ENCODE peak calls at places on chromosomes 5 and 9, in five cellular contexts. One of them, this sample, is unnamed.

GRCh38 chr5:147734839-147735238 is 47.7 kb downstream of the JAKMIP2 start:
- DNase-seq in IMR-90: no peak
- DNase-seq in H9: no peak
- DNase-seq in GM12865: no peak
- DNase-seq in AG10803: no peak
- DNase-seq in this sample: no peak

GRCh38 chr9:69344459-69344858 is 19.4 kb downstream of the ENTREP1 start:
- DNase-seq in AG10803: no peak
- DNase-seq in H9: no peak
- DNase-seq in GM12865: no peak
- DNase-seq in IMR-90: no peak
- DNase-seq in this sample: no peak

GRCh38 chr5:82351754-82352145 is 73.6 kb upstream of the RPS23 start:
- DNase-seq in GM12865: peak
- DNase-seq in H9: no peak
- DNase-seq in AG10803: peak
- DNase-seq in IMR-90: peak
- DNase-seq in this sample: no peak

GRCh38 chr9:13033959-13034695 is 245.4 kb downstream of the MPDZ start:
- DNase-seq in IMR-90: peak
- DNase-seq in GM12865: peak
- DNase-seq in AG10803: peak
- DNase-seq in H9: peak
- DNase-seq in this sample: no peak

GRCh38 chr9:81183763-81184162 is 505.6 kb downstream of the TLE1 start:
- DNase-seq in AG10803: no peak
- DNase-seq in GM12865: no peak
- DNase-seq in IMR-90: peak
- DNase-seq in H9: no peak
- DNase-seq in this sample: peak

GRCh38 chr9:110036286-110036685 is 171.7 kb downstream of the C9orf152 start:
- DNase-seq in GM12865: no peak
- DNase-seq in IMR-90: no peak
- DNase-seq in AG10803: no peak
- DNase-seq in H9: no peak
- DNase-seq in this sample: no peak

GRCh38 chr5:133744909-133745308 is 132.6 kb upstream of the FSTL4 start:
- DNase-seq in IMR-90: no peak
- DNase-seq in GM12865: no peak
- DNase-seq in AG10803: no peak
- DNase-seq in H9: no peak
- DNase-seq in this sample: no peak

GRCh38 chr5:157388148-157388547 is 71.9 kb upstream of the NIPAL4 start:
- DNase-seq in GM12865: no peak
- DNase-seq in IMR-90: peak
- DNase-seq in H9: no peak
- DNase-seq in AG10803: no peak
- DNase-seq in this sample: no peak

GRCh38 chr5:16152601-16153568 is 26.7 kb downstream of the MARCHF11 start:
- DNase-seq in GM12865: no peak
- DNase-seq in H9: no peak
- DNase-seq in AG10803: no peak
- DNase-seq in IMR-90: no peak
- DNase-seq in this sample: no peak

GRCh38 chr9:14281136-14281795 is 32.7 kb downstream of the NFIB start:
- DNase-seq in AG10803: no peak
- DNase-seq in IMR-90: no peak
- DNase-seq in H9: no peak
- DNase-seq in GM12865: no peak
- DNase-seq in this sample: no peak

GRCh38 chr9:89078860-89079259 is 87.6 kb downstream of the S1PR3 start:
- DNase-seq in AG10803: peak
- DNase-seq in GM12865: no peak
- DNase-seq in H9: no peak
- DNase-seq in IMR-90: peak
- DNase-seq in this sample: peak

GRCh38 chr9:138009456-138010273 is 132.1 kb downstream of the CACNA1B start:
- DNase-seq in GM12865: no peak
- DNase-seq in AG10803: no peak
- DNase-seq in H9: no peak
- DNase-seq in IMR-90: no peak
- DNase-seq in this sample: no peak

GRCh38 chr5:59874675-59875074 is 18.9 kb downstream of the PDE4D start:
- DNase-seq in GM12865: no peak
- DNase-seq in H9: no peak
- DNase-seq in AG10803: no peak
- DNase-seq in IMR-90: peak
- DNase-seq in this sample: no peak

GRCh38 chr9:24832307-24832706 is 286.6 kb upstream of the IZUMO3 start:
- DNase-seq in H9: no peak
- DNase-seq in AG10803: no peak
- DNase-seq in IMR-90: no peak
- DNase-seq in GM12865: no peak
- DNase-seq in this sample: no peak

GRCh38 chr9:132150256-132150655 is 11.6 kb upstream of the NTNG2 start:
- DNase-seq in GM12865: no peak
- DNase-seq in H9: no peak
- DNase-seq in IMR-90: no peak
- DNase-seq in AG10803: no peak
- DNase-seq in this sample: no peak

GRCh38 chr9:91771027-91771426 is 179.0 kb downstream of the ROR2 start:
- DNase-seq in AG10803: peak
- DNase-seq in H9: peak
- DNase-seq in GM12865: no peak
- DNase-seq in IMR-90: peak
- DNase-seq in this sample: peak

GRCh38 chr9:21778300-21778699 is 24.1 kb upstream of the MTAP start:
- DNase-seq in IMR-90: peak
- DNase-seq in H9: no peak
- DNase-seq in AG10803: peak
- DNase-seq in GM12865: no peak
- DNase-seq in this sample: no peak

GRCh38 chr9:129236441-129237145 is 58.5 kb upstream of the IER5L start:
- DNase-seq in H9: no peak
- DNase-seq in AG10803: no peak
- DNase-seq in IMR-90: no peak
- DNase-seq in GM12865: no peak
- DNase-seq in this sample: no peak

GRCh38 chr9:124812401-124813016 is 35.6 kb downstream of the OLFML2A start:
- DNase-seq in GM12865: no peak
- DNase-seq in AG10803: peak
- DNase-seq in IMR-90: peak
- DNase-seq in H9: no peak
- DNase-seq in this sample: peak

GRCh38 chr5:22473865-22474264 is 379.3 kb downstream of the CDH12 start:
- DNase-seq in IMR-90: no peak
- DNase-seq in AG10803: no peak
- DNase-seq in GM12865: no peak
- DNase-seq in H9: no peak
- DNase-seq in this sample: no peak

GRCh38 chr5:162243651-162244050 is 176.1 kb downstream of the GABRG2 start:
- DNase-seq in GM12865: no peak
- DNase-seq in AG10803: no peak
- DNase-seq in IMR-90: no peak
- DNase-seq in H9: no peak
- DNase-seq in this sample: no peak

GRCh38 chr5:162248107-162248713 is 180.6 kb downstream of the GABRG2 start:
- DNase-seq in AG10803: no peak
- DNase-seq in GM12865: no peak
- DNase-seq in IMR-90: no peak
- DNase-seq in H9: peak
- DNase-seq in this sample: no peak
- TF ChIP-seq CTCF in AG10803: peak
- TF ChIP-seq CTCF in GM12865: peak
- TF ChIP-seq CTCF in IMR-90: no peak
- TF ChIP-seq CTCF in H9: peak
- TF ChIP-seq CTCF in this sample: peak

DNA sequence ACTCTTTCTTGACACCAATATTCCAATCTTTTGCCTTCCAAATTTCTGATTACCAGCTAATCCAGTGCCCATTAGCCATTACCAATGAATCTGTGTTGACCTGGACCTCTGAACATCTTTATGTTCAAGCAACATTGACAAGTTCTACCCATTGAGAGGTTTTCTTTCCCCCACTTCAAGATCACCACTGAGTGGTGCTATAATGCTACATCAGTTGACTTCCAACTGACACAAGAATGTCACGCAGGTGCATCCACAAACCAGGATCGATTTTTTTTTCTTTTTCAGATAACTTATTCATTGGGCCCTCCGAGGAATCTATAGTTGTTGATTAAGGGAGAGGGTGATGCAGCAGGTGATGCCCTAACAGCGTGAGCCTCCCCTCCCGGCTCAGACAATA is 102.6 kb downstream of the SLC1A3 start:
- DNase-seq in GM12865: no peak
- DNase-seq in AG10803: no peak
- DNase-seq in H9: no peak
- DNase-seq in IMR-90: no peak
- DNase-seq in this sample: no peak
- TF ChIP-seq CTCF in GM12865: no peak
- TF ChIP-seq CTCF in AG10803: no peak
- TF ChIP-seq CTCF in H9: peak
- TF ChIP-seq CTCF in IMR-90: no peak
- TF ChIP-seq CTCF in this sample: no peak

DNA sequence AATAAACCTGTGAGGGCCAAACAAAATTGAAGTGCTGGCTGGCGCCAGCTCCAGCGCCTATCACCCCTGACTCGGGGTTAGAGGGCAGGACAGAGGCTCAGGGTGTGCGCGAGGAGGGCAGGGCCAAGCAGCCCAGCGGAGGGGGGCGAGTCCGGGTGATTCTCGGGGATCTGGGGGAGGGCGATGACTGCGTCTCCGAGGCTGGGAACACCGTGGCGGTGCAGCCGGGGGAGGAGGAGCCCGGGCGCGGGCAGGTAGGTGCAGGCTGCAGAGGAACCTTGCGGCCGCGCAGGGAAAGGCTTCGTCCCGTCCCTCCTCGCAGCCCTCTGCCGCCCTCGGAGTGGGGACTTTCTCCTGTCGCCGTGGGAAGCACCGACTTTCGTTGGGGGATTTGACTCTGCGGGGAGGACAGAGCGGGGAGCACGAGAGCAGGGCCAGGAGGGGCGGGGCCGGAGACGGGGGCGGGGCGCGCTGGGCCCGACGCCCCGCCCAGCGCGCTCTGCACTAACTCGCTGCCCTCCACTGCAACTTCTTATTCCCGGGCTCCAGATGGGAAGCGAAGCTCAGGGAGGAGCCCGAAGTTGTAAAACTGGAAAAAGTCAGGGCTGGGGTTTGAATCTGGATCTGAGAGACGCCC is 5.3 kb downstream of the RGS14 start:
- DNase-seq in IMR-90: no peak
- DNase-seq in AG10803: peak
- DNase-seq in GM12865: peak
- DNase-seq in H9: peak
- DNase-seq in this sample: no peak
- TF ChIP-seq CTCF in IMR-90: no peak
- TF ChIP-seq CTCF in AG10803: no peak
- TF ChIP-seq CTCF in GM12865: no peak
- TF ChIP-seq CTCF in H9: no peak
- TF ChIP-seq CTCF in this sample: no peak

GRCh38 chr5:170484459-170484831 is 19.4 kb upstream of the KCNIP1 start:
- DNase-seq in AG10803: no peak
- DNase-seq in GM12865: no peak
- DNase-seq in IMR-90: no peak
- DNase-seq in H9: no peak
- DNase-seq in this sample: no peak

GRCh38 chr5:170482511-170482910 is 21.3 kb upstream of the KCNIP1 start:
- DNase-seq in GM12865: no peak
- DNase-seq in AG10803: peak
- DNase-seq in IMR-90: no peak
- DNase-seq in H9: peak
- DNase-seq in this sample: no peak

GRCh38 chr5:170485606-170485911 is 18.3 kb upstream of the KCNIP1 start:
- DNase-seq in GM12865: no peak
- DNase-seq in H9: no peak
- DNase-seq in IMR-90: no peak
- DNase-seq in AG10803: no peak
- DNase-seq in this sample: no peak

GRCh38 chr5:170484847-170485605 is 18.8 kb upstream of the KCNIP1 start:
- DNase-seq in GM12865: no peak
- DNase-seq in AG10803: no peak
- DNase-seq in IMR-90: no peak
- DNase-seq in H9: no peak
- DNase-seq in this sample: no peak

DNA sequence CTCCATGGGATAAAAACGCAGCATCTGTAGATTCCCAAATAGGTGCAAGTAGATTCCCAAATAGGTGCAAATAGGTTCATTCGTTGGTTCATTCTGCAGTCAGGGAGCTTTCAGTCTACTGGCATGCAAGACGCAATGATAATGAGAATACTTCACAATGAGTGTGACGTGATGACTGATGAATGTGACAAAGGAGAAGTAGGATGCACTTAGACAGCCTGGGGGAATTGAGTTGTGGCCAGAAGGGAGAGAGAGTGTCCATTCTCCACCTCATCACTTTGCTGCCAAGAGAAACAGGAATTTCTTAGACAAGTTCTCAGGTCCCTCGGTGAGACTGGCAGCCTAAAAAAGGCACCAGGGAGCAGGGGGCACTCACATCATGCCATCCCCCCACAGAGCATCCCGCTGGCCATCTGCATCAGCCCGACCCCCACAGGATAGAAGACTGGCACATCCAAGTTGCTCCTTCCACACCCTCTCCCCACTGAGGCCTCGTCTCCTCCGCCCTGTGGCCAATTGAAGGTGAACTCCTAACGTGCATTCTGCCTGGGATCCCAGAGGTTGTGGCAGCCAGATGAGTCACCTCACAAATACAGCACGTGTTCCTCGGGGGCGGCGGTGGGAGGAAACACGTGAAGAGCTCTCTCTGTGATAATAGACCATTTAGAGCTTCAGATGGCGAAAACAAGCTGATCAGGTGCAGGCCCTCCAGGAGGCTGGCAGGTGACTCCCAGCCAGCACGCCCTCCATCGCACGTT is 19.9 kb upstream of the KCNIP1 start:
- DNase-seq in AG10803: peak
- DNase-seq in H9: peak
- DNase-seq in IMR-90: no peak
- DNase-seq in GM12865: no peak
- DNase-seq in this sample: no peak
- TF ChIP-seq CTCF in AG10803: no peak
- TF ChIP-seq CTCF in H9: no peak
- TF ChIP-seq CTCF in IMR-90: no peak
- TF ChIP-seq CTCF in GM12865: no peak
- TF ChIP-seq CTCF in this sample: no peak